ENCODE peak calls at places on chromosomes 3 and 15, in five cellular contexts. Y is dorsolateral prefrontal cortex, N is T-cell, J is RPMI8226, T is neural progenitor cell. V is an unnamed sample.

GRCh38 chr15:95561463-95561862 is 769.0 kb upstream of the NR2F2 start:
- DNase-seq in J (no peak), T (no peak), N (no peak), Y (no peak), V (no peak)

GRCh38 chr15:47872208-47872607 is 154.9 kb downstream of the SEMA6D start:
- DNase-seq in N (no peak), T (no peak), J (no peak), Y (no peak), V (no peak)

GRCh38 chr15:55858661-55859060 is 115.7 kb upstream of the PRTG start:
- DNase-seq in N (no peak), Y (no peak), T (no peak), J (no peak), V (no peak)

GRCh38 chr3:21942328-21942727 is 191.3 kb upstream of the ZNF385D start:
- DNase-seq in Y (no peak), J (no peak), T (no peak), N (no peak), V (peak)

GRCh38 chr3:16101295-16102186 is 72.9 kb upstream of the GALNT15 start:
- DNase-seq in N (no peak), J (no peak), T (no peak), Y (no peak), V (no peak)

GRCh38 chr3:71600646-71601288 is 17.2 kb upstream of the FOXP1 start:
- DNase-seq in N (no peak), T (no peak), Y (no peak), J (no peak), V (no peak)

GRCh38 chr15:73822998-73823397 is 50.4 kb upstream of the TBC1D21 start:
- DNase-seq in J (no peak), Y (no peak), N (no peak), T (peak), V (no peak)

GRCh38 chr3:112061152-112061551 is 25.0 kb upstream of the C3orf52 start:
- DNase-seq in T (no peak), N (no peak), J (no peak), Y (no peak), V (no peak)

GRCh38 chr3:23923786-23924185 is 6.9 kb downstream of the RPL15 start:
- DNase-seq in N (no peak), J (no peak), T (no peak), Y (no peak), V (no peak)

GRCh38 chr15:59166156-59166555 is 40.5 kb upstream of the LDHAL6B start:
- DNase-seq in J (no peak), Y (no peak), N (no peak), T (no peak), V (no peak)

GRCh38 chr3:8239095-8239494 is 262.5 kb upstream of the LMCD1 start:
- DNase-seq in Y (no peak), T (no peak), J (no peak), N (no peak), V (no peak)

GRCh38 chr3:187027531-187027936 is 97.2 kb downstream of the ST6GAL1 start:
- DNase-seq in J (no peak), T (no peak), N (peak), Y (no peak), V (no peak)

GRCh38 chr3:132347095-132347494 is 29.9 kb downstream of the ACP3 start:
- DNase-seq in J (no peak), N (no peak), T (no peak), Y (peak), V (no peak)

GRCh38 chr15:43370310-43370974 is 401 bp downstream of the ZSCAN29 start:
- DNase-seq in T (peak), J (no peak), N (no peak), Y (no peak), V (no peak)

GRCh38 chr3:175346573-175347356 is 487.6 kb downstream of the NAALADL2 start:
- DNase-seq in Y (no peak), J (peak), T (no peak), N (no peak), V (no peak)

GRCh38 chr15:68578960-68579935 is at the start of gene CORO2B:
- DNase-seq in Y (no peak), N (no peak), T (peak), J (peak), V (peak)

GRCh38 chr3:55885721-55886120 is 398.6 kb upstream of the WNT5A start:
- DNase-seq in N (no peak), Y (no peak), T (no peak), J (no peak), V (no peak)

GRCh38 chr3:13700362-13700761 is 151.4 kb downstream of the FBLN2 start:
- DNase-seq in N (no peak), T (peak), J (no peak), Y (no peak), V (no peak)

GRCh38 chr3:129598484-129598883 is 8.0 kb downstream of the PLXND1 start:
- DNase-seq in J (no peak), T (no peak), Y (no peak), N (no peak), V (no peak)

GRCh38 chr3:148238421-148238821 is 459.3 kb upstream of the AGTR1 start:
- DNase-seq in J (no peak), Y (no peak), T (no peak), N (no peak), V (no peak)

GRCh38 chr3:172315401-172316091 is 132.7 kb downstream of the GHSR start:
- DNase-seq in N (no peak), Y (no peak), T (no peak), J (no peak), V (no peak)

GRCh38 chr15:80695099-80695910 is at the start of gene ABHD17C:
- DNase-seq in J (peak), N (peak), T (peak), Y (peak), V (peak)

GRCh38 chr3:188975612-188976314 is 196.0 kb upstream of the TPRG1 start:
- DNase-seq in T (no peak), J (no peak), Y (no peak), N (no peak), V (no peak)

GRCh38 chr15:52746162-52746721 is 43.9 kb downstream of the ONECUT1 start:
- DNase-seq in N (no peak), J (no peak), Y (no peak), T (no peak), V (no peak)

GRCh38 chr3:69647081-69647480 is 92.2 kb upstream of the MITF start:
- DNase-seq in Y (no peak), J (no peak), T (no peak), N (no peak), V (no peak)

GRCh38 chr3:159882784-159883779 is 105.6 kb upstream of the IL12A start:
- DNase-seq in J (no peak), T (peak), Y (no peak), N (no peak), V (peak)

GRCh38 chr3:129064969-129065726 is 4.6 kb downstream of the GP9 start:
- DNase-seq in T (no peak), N (no peak), J (no peak), Y (no peak), V (no peak)

GRCh38 chr3:5264896-5265770 is 77.6 kb downstream of the EDEM1 start:
- DNase-seq in N (no peak), Y (no peak), T (no peak), J (no peak), V (no peak)

GRCh38 chr15:95922431-95922830 is 408.1 kb upstream of the NR2F2 start:
- DNase-seq in J (no peak), Y (no peak), N (no peak), T (no peak), V (no peak)

GRCh38 chr3:5653426-5653825 is 465.9 kb downstream of the EDEM1 start:
- DNase-seq in T (no peak), N (no peak), Y (no peak), J (no peak), V (no peak)

GRCh38 chr3:132605374-132605792 is 8.3 kb downstream of the ACKR4 start:
- DNase-seq in T (no peak), N (no peak), Y (no peak), J (no peak), V (no peak)

GRCh38 chr15:73388256-73388781 is 19.6 kb upstream of the HCN4 start:
- DNase-seq in Y (no peak), T (no peak), J (no peak), N (no peak), V (no peak)